ENCODE peak calls at places on chromosomes 13 and 19, in six cellular contexts. One of them, this sample, is unnamed.

GRCh38 chr13:38686635-38687245 is at the start of gene FREM2:
- DNase-seq in mesendoderm: peak; percentile 98
- DNase-seq in H1: peak; percentile 89
- DNase-seq in trophoblast cell: peak; percentile 46
- DNase-seq in neuronal stem cell: peak; percentile 92
- DNase-seq in mesenchymal stem cell: peak; percentile 47
- DNase-seq in this sample: no peak

GRCh38 chr13:98910501-98910951 is 67.3 kb downstream of the DOCK9 start:
- DNase-seq in mesendoderm: peak; percentile 67
- DNase-seq in mesenchymal stem cell: peak; percentile 70
- DNase-seq in neuronal stem cell: no peak
- DNase-seq in H1: no peak
- DNase-seq in trophoblast cell: no peak
- DNase-seq in this sample: peak; percentile 70

GRCh38 chr13:50248537-50249521 is 233.6 kb downstream of the KCNRG start:
- DNase-seq in trophoblast cell: no peak
- DNase-seq in mesenchymal stem cell: no peak
- DNase-seq in H1: no peak
- DNase-seq in mesendoderm: no peak
- DNase-seq in neuronal stem cell: no peak
- DNase-seq in this sample: no peak

GRCh38 chr19:47608908-47609879 is at the start of gene BICRA:
- DNase-seq in mesenchymal stem cell: peak; percentile 81
- DNase-seq in mesendoderm: peak; percentile 88
- DNase-seq in H1: peak; percentile 88
- DNase-seq in neuronal stem cell: peak; percentile 72
- DNase-seq in trophoblast cell: peak; percentile 89
- DNase-seq in this sample: peak; percentile 73

GRCh38 chr19:17266589-17266974 is 661 bp upstream of the BABAM1 start:
- DNase-seq in neuronal stem cell: no peak
- DNase-seq in H1: no peak
- DNase-seq in mesendoderm: no peak
- DNase-seq in mesenchymal stem cell: no peak
- DNase-seq in trophoblast cell: no peak
- DNase-seq in this sample: no peak

GRCh38 chr19:35899547-35900214 is 659 bp downstream of the NFKBID start:
- DNase-seq in mesendoderm: peak; percentile 79
- DNase-seq in trophoblast cell: peak; percentile 72
- DNase-seq in mesenchymal stem cell: peak; percentile 89
- DNase-seq in H1: peak; percentile 78
- DNase-seq in neuronal stem cell: peak; percentile 58
- DNase-seq in this sample: peak; percentile 81

GRCh38 chr13:111006508-111007031 is 91.7 kb upstream of the ANKRD10 start:
- DNase-seq in H1: no peak
- DNase-seq in mesenchymal stem cell: peak; percentile 80
- DNase-seq in mesendoderm: peak; percentile 61
- DNase-seq in neuronal stem cell: peak; percentile 1
- DNase-seq in trophoblast cell: no peak
- DNase-seq in this sample: peak; percentile 84

GRCh38 chr13:55602784-55603183 is 1537.9 kb upstream of the PRR20A start:
- DNase-seq in H1: no peak
- DNase-seq in mesendoderm: no peak
- DNase-seq in mesenchymal stem cell: no peak
- DNase-seq in trophoblast cell: no peak
- DNase-seq in neuronal stem cell: no peak
- DNase-seq in this sample: no peak

GRCh38 chr13:19822673-19823072 is 39.9 kb upstream of the PSPC1 start:
- DNase-seq in H1: no peak
- DNase-seq in mesenchymal stem cell: no peak
- DNase-seq in mesendoderm: no peak
- DNase-seq in trophoblast cell: no peak
- DNase-seq in neuronal stem cell: no peak
- DNase-seq in this sample: no peak

GRCh38 chr13:68124437-68125086 is 894.4 kb upstream of the PCDH9 start:
- DNase-seq in neuronal stem cell: no peak
- DNase-seq in mesendoderm: no peak
- DNase-seq in trophoblast cell: no peak
- DNase-seq in H1: no peak
- DNase-seq in mesenchymal stem cell: no peak
- DNase-seq in this sample: no peak
- H3K4me3 ChIP-seq in neuronal stem cell: no peak overlapping the region
- H3K4me3 ChIP-seq in mesendoderm: no peak overlapping the region
- H3K4me3 ChIP-seq in trophoblast cell: no peak overlapping the region
- H3K4me3 ChIP-seq in H1: no peak overlapping the region
- H3K4me3 ChIP-seq in mesenchymal stem cell: no peak overlapping the region
- H3K4me3 ChIP-seq in this sample: no peak overlapping the region

GRCh38 chr13:106594986-106595385 is 27.0 kb upstream of the ARGLU1 start:
- DNase-seq in trophoblast cell: no peak
- DNase-seq in mesendoderm: no peak
- DNase-seq in neuronal stem cell: no peak
- DNase-seq in H1: no peak
- DNase-seq in mesenchymal stem cell: no peak
- DNase-seq in this sample: no peak

GRCh38 chr13:106597759-106598395 is 29.9 kb upstream of the ARGLU1 start:
- DNase-seq in trophoblast cell: no peak
- DNase-seq in H1: no peak
- DNase-seq in neuronal stem cell: no peak
- DNase-seq in mesendoderm: no peak
- DNase-seq in mesenchymal stem cell: no peak
- DNase-seq in this sample: no peak

GRCh38 chr13:106596287-106596937 is 28.5 kb upstream of the ARGLU1 start:
- DNase-seq in neuronal stem cell: no peak
- DNase-seq in mesenchymal stem cell: no peak
- DNase-seq in trophoblast cell: no peak
- DNase-seq in H1: no peak
- DNase-seq in mesendoderm: no peak
- DNase-seq in this sample: no peak

GRCh38 chr13:106595623-106596022 is 27.7 kb upstream of the ARGLU1 start:
- DNase-seq in mesendoderm: no peak
- DNase-seq in neuronal stem cell: no peak
- DNase-seq in H1: no peak
- DNase-seq in mesenchymal stem cell: no peak
- DNase-seq in trophoblast cell: no peak
- DNase-seq in this sample: no peak

GRCh38 chr13:106597190-106597589 is 29.3 kb upstream of the ARGLU1 start:
- DNase-seq in neuronal stem cell: no peak
- DNase-seq in mesendoderm: no peak
- DNase-seq in H1: no peak
- DNase-seq in mesenchymal stem cell: no peak
- DNase-seq in trophoblast cell: no peak
- DNase-seq in this sample: no peak
- H3K23ac ChIP-seq in neuronal stem cell: no peak overlapping the region
- H3K23ac ChIP-seq in mesendoderm: no peak overlapping the region
- H3K23ac ChIP-seq in H1: no peak overlapping the region
- H3K23ac ChIP-seq in mesenchymal stem cell: no peak overlapping the region
- H3K23ac ChIP-seq in trophoblast cell: no peak overlapping the region
- H3K23ac ChIP-seq in this sample: no peak overlapping the region

GRCh38 chr13:46600943-46601311 is 48.0 kb downstream of the LRCH1 start:
- DNase-seq in mesenchymal stem cell: no peak
- DNase-seq in neuronal stem cell: no peak
- DNase-seq in trophoblast cell: no peak
- DNase-seq in mesendoderm: no peak
- DNase-seq in H1: no peak
- DNase-seq in this sample: no peak
- H3K4me3 ChIP-seq in mesenchymal stem cell: no peak overlapping the region
- H3K4me3 ChIP-seq in neuronal stem cell: no peak overlapping the region
- H3K4me3 ChIP-seq in trophoblast cell: no peak overlapping the region
- H3K4me3 ChIP-seq in mesendoderm: no peak overlapping the region
- H3K4me3 ChIP-seq in H1: no peak overlapping the region
- H3K4me3 ChIP-seq in this sample: no peak overlapping the region

GRCh38 chr19:6767081-6767356 is 216 bp downstream of the SH2D3A start:
- DNase-seq in mesenchymal stem cell: no peak
- DNase-seq in neuronal stem cell: no peak
- DNase-seq in H1: no peak
- DNase-seq in trophoblast cell: peak; percentile 53
- DNase-seq in mesendoderm: peak; percentile 40
- DNase-seq in this sample: no peak

GRCh38 chr19:6766357-6767080 is 716 bp downstream of the SH2D3A start:
- DNase-seq in neuronal stem cell: no peak
- DNase-seq in H1: no peak
- DNase-seq in mesenchymal stem cell: no peak
- DNase-seq in trophoblast cell: peak; percentile 57
- DNase-seq in mesendoderm: peak; percentile 69
- DNase-seq in this sample: no peak

GRCh38 chr19:6769006-6769637 is 1.9 kb upstream of the SH2D3A start:
- DNase-seq in trophoblast cell: peak; percentile 39
- DNase-seq in H1: peak; percentile 56
- DNase-seq in mesenchymal stem cell: peak; percentile 28
- DNase-seq in mesendoderm: peak; percentile 66
- DNase-seq in neuronal stem cell: no peak
- DNase-seq in this sample: peak; percentile 19

GRCh38 chr19:6768236-6768785 is 1.1 kb upstream of the SH2D3A start:
- DNase-seq in mesenchymal stem cell: no peak
- DNase-seq in neuronal stem cell: no peak
- DNase-seq in H1: no peak
- DNase-seq in mesendoderm: no peak
- DNase-seq in trophoblast cell: no peak
- DNase-seq in this sample: no peak

DNA sequence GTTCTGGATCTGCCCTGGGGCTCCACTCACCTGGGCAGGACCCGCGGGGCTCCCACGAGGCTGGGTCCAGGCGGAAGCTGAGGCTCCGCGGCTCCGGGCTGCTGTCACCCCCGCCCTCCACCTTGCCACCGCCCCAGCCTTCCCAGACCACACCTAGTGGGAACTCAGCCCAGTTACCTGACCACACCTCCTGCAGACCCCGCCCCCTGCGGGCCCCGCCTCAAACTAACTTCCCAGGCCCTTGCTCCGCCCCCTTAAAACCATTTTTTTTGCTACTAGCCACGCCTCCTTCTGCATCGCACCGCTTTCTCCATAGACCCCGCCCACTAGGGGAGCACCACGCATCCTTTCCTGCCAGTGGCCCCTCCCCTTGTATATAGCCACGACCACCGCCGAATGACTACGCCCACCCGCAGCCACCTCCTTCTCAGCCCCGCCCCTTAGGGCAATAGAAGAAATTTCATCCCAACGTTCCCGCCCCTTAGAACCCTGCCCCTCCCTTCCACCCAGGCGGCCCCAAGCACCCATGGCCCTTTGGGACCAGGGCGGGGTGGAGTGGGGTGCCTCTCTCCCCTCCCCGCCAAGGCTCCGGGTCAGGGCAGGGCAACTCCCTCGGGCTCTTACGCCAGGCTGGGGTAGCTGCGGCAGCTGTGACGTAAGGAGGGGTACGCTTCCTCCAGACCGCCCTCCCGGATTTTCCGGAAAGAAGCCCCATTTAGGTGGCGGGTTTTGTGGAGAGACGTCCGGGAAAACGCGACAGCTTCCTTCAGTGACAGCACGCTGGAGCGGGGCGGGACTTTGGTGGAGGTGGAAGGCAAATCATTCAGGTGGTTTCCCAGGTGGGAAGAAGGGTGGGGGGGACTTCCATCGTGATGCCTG is at the start of gene SH2D3A:
- DNase-seq in mesenchymal stem cell: peak; percentile 19
- DNase-seq in H1: peak; percentile 98
- DNase-seq in trophoblast cell: peak; percentile 95
- DNase-seq in mesendoderm: peak; percentile 98
- DNase-seq in neuronal stem cell: peak; percentile 57
- DNase-seq in this sample: peak; percentile 15
- H3K23ac ChIP-seq in mesenchymal stem cell: no peak within 1 kb of the TSS
- H3K23ac ChIP-seq in H1: no peak within 1 kb of the TSS
- H3K23ac ChIP-seq in trophoblast cell: peak within 1 kb of the TSS; percentile 33
- H3K23ac ChIP-seq in mesendoderm: no peak within 1 kb of the TSS
- H3K23ac ChIP-seq in neuronal stem cell: peak within 1 kb of the TSS; percentile 96
- H3K23ac ChIP-seq in this sample: no peak within 1 kb of the TSS

DNA sequence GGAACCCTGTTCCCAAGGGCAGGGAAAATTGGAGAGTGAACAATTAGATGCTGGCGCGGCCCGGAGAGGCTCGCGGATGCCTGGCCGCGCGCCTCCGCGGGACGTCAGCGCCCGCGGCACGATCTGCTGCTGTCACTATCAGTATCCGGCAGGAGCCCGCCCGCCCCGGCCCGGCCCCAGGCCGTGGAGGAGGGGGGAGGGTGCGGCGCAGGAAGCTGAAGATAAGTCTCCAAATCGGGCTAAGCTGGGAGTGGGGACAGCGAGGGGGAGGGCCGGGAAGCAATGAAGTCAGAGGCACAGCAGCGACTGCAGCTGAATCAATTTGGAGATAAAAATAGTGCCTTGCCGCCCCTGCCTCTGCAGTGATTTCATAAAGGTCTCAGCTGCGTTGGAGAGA is 441.5 kb upstream of the KLF12 start:
- DNase-seq in neuronal stem cell: peak; percentile 54
- DNase-seq in H1: peak; percentile 78
- DNase-seq in mesendoderm: peak; percentile 95
- DNase-seq in trophoblast cell: no peak
- DNase-seq in mesenchymal stem cell: peak; percentile 45
- DNase-seq in this sample: peak; percentile 33
- H3K4me3 ChIP-seq in neuronal stem cell: peak overlapping the region; percentile 42
- H3K4me3 ChIP-seq in H1: peak overlapping the region; percentile 49
- H3K4me3 ChIP-seq in mesendoderm: peak overlapping the region; percentile 18
- H3K4me3 ChIP-seq in trophoblast cell: no peak overlapping the region
- H3K4me3 ChIP-seq in mesenchymal stem cell: peak overlapping the region; percentile 79
- H3K4me3 ChIP-seq in this sample: peak overlapping the region; percentile 23

DNA sequence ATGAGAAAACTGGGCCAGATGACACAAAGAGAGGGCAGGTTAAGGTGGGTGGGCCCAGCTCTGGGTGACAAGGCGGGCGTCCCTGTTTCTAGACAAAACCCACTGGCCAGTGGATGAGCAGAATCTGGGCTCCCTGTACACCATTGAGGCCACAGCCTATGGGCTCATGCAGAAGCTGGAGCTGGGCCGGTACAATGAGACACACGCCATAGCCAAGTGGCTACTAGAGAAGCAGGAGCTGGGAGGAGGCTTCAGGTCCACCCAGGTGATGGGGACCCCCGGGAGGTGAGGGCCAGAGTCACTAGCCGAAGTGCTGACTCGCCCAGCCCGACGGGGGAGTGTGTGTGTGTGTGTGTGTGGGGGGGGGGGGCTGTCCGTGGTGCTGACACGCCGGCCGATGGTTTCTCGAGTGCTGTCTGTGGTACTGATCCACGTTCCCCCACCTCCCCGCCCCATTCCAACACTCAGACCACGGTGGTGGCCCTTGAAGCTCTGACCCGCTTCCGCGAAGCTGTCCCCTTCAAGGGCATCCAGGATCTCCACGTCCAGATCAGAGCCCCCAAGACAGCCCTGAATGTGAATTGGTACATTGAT is 24.3 kb upstream of the SHFL start:
- DNase-seq in H1: no peak
- DNase-seq in neuronal stem cell: no peak
- DNase-seq in mesenchymal stem cell: no peak
- DNase-seq in mesendoderm: no peak
- DNase-seq in trophoblast cell: no peak
- DNase-seq in this sample: no peak
- H3K23ac ChIP-seq in H1: no peak overlapping the region
- H3K23ac ChIP-seq in neuronal stem cell: no peak overlapping the region
- H3K23ac ChIP-seq in mesenchymal stem cell: no peak overlapping the region
- H3K23ac ChIP-seq in mesendoderm: no peak overlapping the region
- H3K23ac ChIP-seq in trophoblast cell: no peak overlapping the region
- H3K23ac ChIP-seq in this sample: no peak overlapping the region

GRCh38 chr19:6862673-6863078 is 24.7 kb upstream of the ADGRE1 start:
- DNase-seq in mesendoderm: peak; percentile 92
- DNase-seq in trophoblast cell: peak; percentile 94
- DNase-seq in mesenchymal stem cell: peak; percentile 62
- DNase-seq in H1: peak; percentile 88
- DNase-seq in neuronal stem cell: peak; percentile 63
- DNase-seq in this sample: peak; percentile 69
- H3K4me3 ChIP-seq in mesendoderm: no peak overlapping the region
- H3K4me3 ChIP-seq in trophoblast cell: no peak overlapping the region
- H3K4me3 ChIP-seq in mesenchymal stem cell: peak overlapping the region; percentile 50
- H3K4me3 ChIP-seq in H1: no peak overlapping the region
- H3K4me3 ChIP-seq in neuronal stem cell: no peak overlapping the region
- H3K4me3 ChIP-seq in this sample: no peak overlapping the region

This sample was measured in IMR-90.